ENCODE peak calls at places on chromosome 14, in nine cellular contexts. K is psoas muscle, D is heart right ventricle, J is PC-9, B is GM20000, M is uterus, T is neural progenitor cell, I is adrenal gland, H is MM.1S. S is an unnamed sample.

GRCh38 chr14:37550511-37550910 is 44.5 kb downstream of the FOXA1 start:
- DNase-seq in D (no peak), T (no peak), J (no peak), I (no peak), B (no peak), M (no peak), K (no peak), H (no peak), S (no peak)

GRCh38 chr14:67457782-67458181 is 30.7 kb downstream of the TMEM229B start:
- DNase-seq in B (no peak), M (no peak), T (peak; percentile 84), I (peak; percentile 56), H (no peak), D (peak; percentile 43), J (peak; percentile 38), K (peak; percentile 44), S (no peak)

GRCh38 chr14:88904864-88905263 is 80.4 kb downstream of the TTC8 start:
- DNase-seq in H (no peak), I (no peak), M (no peak), T (no peak), D (no peak), J (no peak), B (no peak), K (no peak), S (peak; percentile 38)

GRCh38 chr14:36094963-36095362 is 81.6 kb downstream of the PTCSC3 start:
- DNase-seq in B (no peak), J (no peak), I (no peak), T (no peak), K (no peak), H (no peak), M (no peak), D (no peak), S (no peak)

GRCh38 chr14:60807971-60808370 is 73.4 kb downstream of the MNAT1 start:
- DNase-seq in H (no peak), I (no peak), T (no peak), J (peak; percentile 42), B (no peak), K (no peak), D (no peak), M (no peak), S (peak; percentile 6)

GRCh38 chr14:69191340-69192111 is at the start of gene EXD2:
- DNase-seq in I (peak; percentile 90), B (peak; percentile 90), T (peak; percentile 89), K (peak; percentile 87), J (peak; percentile 89), H (peak; percentile 87), M (peak; percentile 86), D (peak; percentile 84), S (peak; percentile 71)

GRCh38 chr14:51004801-51005526 is 60.7 kb upstream of the PYGL start:
- DNase-seq in J (no peak), T (no peak), B (no peak), H (no peak), M (no peak), I (peak; percentile 12), D (no peak), K (no peak), S (peak; percentile 27)

GRCh38 chr14:21039585-21040369 is 2.4 kb upstream of the RNASE7 start:
- DNase-seq in M (peak; percentile 72), K (peak; percentile 32), I (peak; percentile 72), D (no peak), B (peak; percentile 58), H (peak; percentile 27), T (peak; percentile 65), J (peak; percentile 43), S (peak; percentile 53)

GRCh38 chr14:88727057-88727456 is 65.7 kb downstream of the EML5 start:
- DNase-seq in H (no peak), K (no peak), D (no peak), B (no peak), I (no peak), J (no peak), M (no peak), T (no peak), S (no peak)

GRCh38 chr14:98953544-98954346 is 318.3 kb downstream of the BCL11B start:
- DNase-seq in M (peak; percentile 39), D (peak; percentile 31), B (no peak), T (no peak), K (peak; percentile 89), H (no peak), I (peak; percentile 87), J (no peak), S (no peak)

GRCh38 chr14:65156568-65157366 is 54.5 kb upstream of the MAX start:
- DNase-seq in M (peak; percentile 65), I (peak; percentile 29), D (peak; percentile 28), B (peak; percentile 51), K (peak; percentile 40), J (peak; percentile 53), H (peak; percentile 64), T (no peak), S (peak; percentile 20)

GRCh38 chr14:105866841-105867321 is 340.5 kb downstream of the TMEM121 start:
- DNase-seq in J (no peak), D (no peak), B (no peak), H (no peak), K (no peak), T (no peak), I (peak; percentile 2), M (peak; percentile 6), S (no peak)

GRCh38 chr14:50000215-50001145 is 107.6 kb downstream of the ARF6 start:
- DNase-seq in T (peak; percentile 23), H (peak; percentile 73), J (peak; percentile 93), D (peak; percentile 54), B (peak; percentile 62), K (peak; percentile 66), I (peak; percentile 43), M (peak; percentile 62), S (peak; percentile 84)

GRCh38 chr14:53938126-53938671 is 18.4 kb downstream of the BMP4 start:
- DNase-seq in M (no peak), B (no peak), T (no peak), I (no peak), H (no peak), K (no peak), J (peak; percentile 61), D (no peak), S (no peak)

DNA sequence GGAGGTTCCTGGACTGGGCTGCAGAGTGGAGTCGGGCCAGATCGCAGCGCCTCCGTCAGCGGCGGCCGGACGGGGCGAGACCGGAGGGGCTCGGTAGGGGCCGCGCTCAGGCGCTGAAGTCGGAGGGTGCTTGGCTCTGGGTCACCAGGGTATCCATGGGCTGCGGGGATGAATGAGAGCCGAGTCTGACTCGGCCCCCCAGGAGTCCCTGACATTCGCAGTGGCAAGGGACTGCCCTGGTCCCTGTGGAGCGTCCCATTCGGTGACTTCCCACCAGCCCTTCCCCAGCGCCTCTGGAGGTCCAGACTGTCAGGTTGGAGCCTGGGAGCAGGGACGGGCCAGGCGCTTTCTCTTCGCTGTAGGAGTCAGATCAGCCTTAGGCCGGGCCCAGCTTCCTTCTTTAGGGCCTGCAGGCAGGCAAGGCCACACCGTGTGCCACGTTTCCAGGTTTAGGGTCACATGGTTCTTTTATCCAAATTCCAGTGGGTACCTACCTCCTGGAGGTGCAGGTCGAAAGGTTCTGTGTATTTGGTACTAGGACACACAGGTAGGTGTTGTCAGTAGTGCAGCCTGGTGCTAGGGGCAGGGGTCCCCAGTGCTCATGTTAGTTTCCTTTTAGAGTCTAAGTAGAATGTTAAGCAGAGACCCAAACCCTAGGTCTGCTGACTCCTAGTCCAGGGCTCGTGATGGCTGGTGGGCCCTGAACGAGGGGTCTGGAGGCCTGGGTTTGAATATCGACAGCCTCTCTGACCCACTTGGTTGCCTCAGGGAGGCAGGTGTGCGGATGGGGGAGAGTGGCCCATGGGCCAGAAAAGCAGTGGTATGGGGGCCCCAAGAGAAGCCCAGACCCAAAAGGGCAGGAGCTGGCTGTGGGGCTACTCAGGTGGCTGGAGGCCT is 1.2 kb upstream of the SLC25A29 start:
- DNase-seq in B (no peak), H (no peak), D (peak; percentile 38), J (no peak), I (no peak), T (peak; percentile 62), M (no peak), K (peak; percentile 45), S (no peak)
- TF ChIP-seq CTCF in B (no peak), H (no peak), D (no peak), J (no peak), I (no peak), T (no peak), M (no peak), K (no peak), S (no peak)

DNA sequence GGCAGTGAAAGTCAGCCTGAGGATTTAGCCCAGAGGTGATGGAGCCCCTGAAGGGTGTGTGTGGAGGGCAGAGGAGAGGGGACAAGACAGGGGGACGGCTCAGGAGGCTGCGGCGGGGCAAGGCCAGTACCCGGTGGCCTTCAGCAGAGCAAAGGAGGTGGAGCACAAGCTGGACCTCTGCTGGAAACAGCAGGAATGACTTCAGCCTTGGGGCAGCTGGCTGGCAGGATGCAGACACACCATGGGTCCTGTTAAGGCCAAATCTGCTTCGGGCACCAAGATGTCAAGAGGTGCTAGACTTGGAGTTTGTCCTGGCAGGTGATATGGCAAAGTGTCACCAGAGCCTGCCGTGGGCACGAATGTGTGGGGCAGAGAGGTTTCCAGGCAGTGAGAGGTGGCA is 92.1 kb downstream of the LGMN start:
- DNase-seq in M (no peak), I (no peak), J (no peak), T (no peak), D (no peak), H (no peak), B (no peak), K (no peak), S (no peak)
- TF ChIP-seq CTCF in M (no peak), I (no peak), J (no peak), T (peak; percentile 7), D (no peak), H (no peak), B (no peak), K (no peak), S (peak; percentile 36)

GRCh38 chr14:81062816-81063215 is 107.4 kb downstream of the TSHR start:
- DNase-seq in K (no peak), D (no peak), I (no peak), B (no peak), J (no peak), H (peak; percentile 41), T (peak; percentile 55), M (no peak), S (no peak)
- TF ChIP-seq CTCF in K (no peak), D (no peak), I (no peak), B (no peak), J (peak; percentile 44), H (peak; percentile 31), T (peak; percentile 60), M (no peak), S (peak; percentile 43)

GRCh38 chr14:104794099-104794498 is 1.4 kb downstream of the AKT1 start:
- DNase-seq in H (no peak), J (no peak), B (no peak), M (no peak), D (peak; percentile 59), K (peak; percentile 59), T (peak; percentile 78), I (peak; percentile 67), S (peak; percentile 55)

GRCh38 chr14:104795468-104795780 is at the start of gene AKT1:
- DNase-seq in B (no peak), I (no peak), T (peak; percentile 77), K (no peak), M (no peak), D (no peak), H (no peak), J (no peak), S (no peak)

GRCh38 chr14:104795781-104796681 is 483 bp upstream of the AKT1 start:
- DNase-seq in M (no peak), H (peak; percentile 23), T (no peak), K (peak; percentile 70), I (peak; percentile 62), B (peak; percentile 97), D (peak; percentile 76), J (no peak), S (no peak)

GRCh38 chr14:104793703-104793959 is 1.9 kb downstream of the AKT1 start:
- DNase-seq in J (no peak), K (no peak), D (no peak), T (no peak), M (no peak), H (no peak), I (no peak), B (no peak), S (no peak)

GRCh38 chr14:104794641-104795467 is 694 bp downstream of the AKT1 start:
- DNase-seq in M (no peak), T (peak; percentile 66), I (no peak), K (no peak), B (peak; percentile 85), H (peak; percentile 32), J (no peak), D (no peak), S (no peak)
- TF ChIP-seq CTCF in M (no peak), T (no peak), I (no peak), K (no peak), B (no peak), H (no peak), J (no peak), D (no peak), S (peak; percentile 32)